ENCODE peak calls at places on chromosomes 7 and 10, in four cellular contexts. One of them, this sample, is unnamed.

GRCh38 chr10:126504051-126504760 is 115.9 kb upstream of the ADAM12 start:
- DNase-seq in GM23338: peak
- DNase-seq in PC-3: peak
- DNase-seq in MM.1S: peak
- DNase-seq in this sample: peak

GRCh38 chr10:51273572-51273971 is 199.3 kb downstream of the PRKG1 start:
- DNase-seq in GM23338: no peak
- DNase-seq in PC-3: no peak
- DNase-seq in MM.1S: no peak
- DNase-seq in this sample: no peak

GRCh38 chr7:45402480-45403218 is 171.5 kb upstream of the ADCY1 start:
- DNase-seq in GM23338: no peak
- DNase-seq in PC-3: peak
- DNase-seq in MM.1S: peak
- DNase-seq in this sample: peak

GRCh38 chr10:62183442-62183841 is 85.2 kb downstream of the RTKN2 start:
- DNase-seq in GM23338: no peak
- DNase-seq in PC-3: peak
- DNase-seq in MM.1S: peak
- DNase-seq in this sample: no peak

GRCh38 chr10:50740351-50740688 is 584 bp downstream of the ASAH2B start:
- DNase-seq in GM23338: no peak
- DNase-seq in PC-3: peak
- DNase-seq in MM.1S: peak
- DNase-seq in this sample: peak

GRCh38 chr10:6580279-6581029 is 378 bp upstream of the PRKCQ start:
- DNase-seq in GM23338: peak
- DNase-seq in PC-3: no peak
- DNase-seq in MM.1S: peak
- DNase-seq in this sample: peak

GRCh38 chr7:2072042-2072441 is 160.7 kb downstream of the MAD1L1 start:
- DNase-seq in GM23338: no peak
- DNase-seq in PC-3: no peak
- DNase-seq in MM.1S: no peak
- DNase-seq in this sample: no peak

GRCh38 chr7:31172071-31172470 is 120.0 kb downstream of the ADCYAP1R1 start:
- DNase-seq in GM23338: no peak
- DNase-seq in PC-3: no peak
- DNase-seq in MM.1S: no peak
- DNase-seq in this sample: peak

GRCh38 chr7:128988372-128988771 is 50.6 kb downstream of the IRF5 start:
- DNase-seq in GM23338: no peak
- DNase-seq in PC-3: no peak
- DNase-seq in MM.1S: no peak
- DNase-seq in this sample: no peak

GRCh38 chr7:8638076-8638475 is 204.7 kb downstream of the NXPH1 start:
- DNase-seq in GM23338: no peak
- DNase-seq in PC-3: peak
- DNase-seq in MM.1S: no peak
- DNase-seq in this sample: no peak

GRCh38 chr10:119783665-119784027 is 57.8 kb downstream of the INPP5F start:
- DNase-seq in GM23338: no peak
- DNase-seq in PC-3: no peak
- DNase-seq in MM.1S: no peak
- DNase-seq in this sample: no peak

DNA sequence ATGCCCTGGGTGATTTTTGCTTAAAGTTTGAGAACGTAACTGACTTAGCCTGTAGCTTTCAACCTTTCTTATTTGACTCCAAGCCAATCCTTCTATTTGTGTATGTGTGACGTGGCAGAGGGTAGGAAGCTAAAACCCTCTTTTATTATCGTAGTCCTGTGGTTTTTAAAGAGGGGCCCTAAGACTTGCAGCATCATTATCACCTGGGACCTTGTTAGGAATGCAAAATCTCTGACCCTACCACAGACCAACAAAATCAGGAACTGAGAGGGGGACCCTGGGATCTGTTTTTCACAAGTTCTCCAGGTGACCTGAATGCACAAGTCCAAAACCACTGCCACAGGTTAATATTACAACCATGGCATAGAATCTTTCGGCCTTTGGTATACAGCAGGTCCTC is 80.1 kb downstream of the OSBPL3 start:
- DNase-seq in GM23338: no peak
- DNase-seq in PC-3: no peak
- DNase-seq in MM.1S: peak
- DNase-seq in this sample: no peak
- H3K4me2 ChIP-seq in GM23338: no peak
- H3K4me2 ChIP-seq in PC-3: no peak
- H3K4me2 ChIP-seq in MM.1S: peak
- H3K4me2 ChIP-seq in this sample: no peak

GRCh38 chr7:136897676-136898075 is 29.2 kb downstream of the CHRM2 start:
- DNase-seq in GM23338: no peak
- DNase-seq in PC-3: no peak
- DNase-seq in MM.1S: no peak
- DNase-seq in this sample: no peak

GRCh38 chr7:136894789-136895188 is 26.3 kb downstream of the CHRM2 start:
- DNase-seq in GM23338: no peak
- DNase-seq in PC-3: no peak
- DNase-seq in MM.1S: no peak
- DNase-seq in this sample: no peak

DNA sequence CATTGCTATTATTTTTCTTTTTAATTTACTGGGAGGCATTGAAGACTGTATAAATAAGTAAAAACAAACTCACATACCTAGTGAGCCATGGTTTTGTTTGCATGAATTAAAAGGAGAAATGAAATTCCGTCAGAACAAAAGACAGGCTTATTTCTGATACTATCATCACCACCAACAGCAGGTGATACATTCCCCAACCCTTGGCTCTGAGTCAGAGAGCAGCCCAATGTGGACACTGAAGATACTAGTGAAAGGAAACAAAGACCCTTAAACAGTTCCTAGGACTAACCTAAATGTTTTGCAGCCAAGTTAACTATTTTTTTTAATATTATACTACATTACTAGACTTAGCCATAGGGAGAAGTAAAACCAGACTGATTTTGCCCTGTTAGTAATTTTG is 31.6 kb downstream of the CHRM2 start:
- DNase-seq in GM23338: no peak
- DNase-seq in PC-3: no peak
- DNase-seq in MM.1S: no peak
- DNase-seq in this sample: no peak
- TF ChIP-seq EZH2phosphoT487 in GM23338: no peak
- TF ChIP-seq EZH2phosphoT487 in PC-3: no peak
- TF ChIP-seq EZH2phosphoT487 in MM.1S: no peak
- TF ChIP-seq EZH2phosphoT487 in this sample: no peak

GRCh38 chr7:137703291-137704010 is 143.3 kb downstream of the DGKI start:
- DNase-seq in GM23338: no peak
- DNase-seq in PC-3: no peak
- DNase-seq in MM.1S: no peak
- DNase-seq in this sample: peak

DNA sequence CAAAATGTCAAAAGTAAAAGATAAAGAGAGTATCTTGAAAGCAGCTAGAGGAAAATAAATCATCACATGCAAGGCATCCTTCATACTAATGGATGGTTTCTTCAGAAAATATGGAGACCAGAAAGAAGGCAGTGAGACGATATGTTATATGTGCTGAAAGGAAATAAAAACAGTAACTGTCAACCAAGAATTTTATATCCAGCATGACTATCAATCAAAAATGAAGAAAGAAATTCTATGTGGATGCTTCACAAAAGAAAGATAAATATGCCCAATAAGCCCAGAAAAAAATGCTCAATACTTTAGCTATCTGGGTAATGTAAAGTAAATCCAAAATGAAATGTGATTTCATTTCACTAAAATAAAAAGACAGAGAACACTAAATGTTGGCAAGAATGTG is 142.1 kb downstream of the DGKI start:
- DNase-seq in GM23338: no peak
- DNase-seq in PC-3: no peak
- DNase-seq in MM.1S: no peak
- DNase-seq in this sample: no peak
- H3K4me2 ChIP-seq in GM23338: no peak
- H3K4me2 ChIP-seq in PC-3: no peak
- H3K4me2 ChIP-seq in MM.1S: no peak
- H3K4me2 ChIP-seq in this sample: no peak

DNA sequence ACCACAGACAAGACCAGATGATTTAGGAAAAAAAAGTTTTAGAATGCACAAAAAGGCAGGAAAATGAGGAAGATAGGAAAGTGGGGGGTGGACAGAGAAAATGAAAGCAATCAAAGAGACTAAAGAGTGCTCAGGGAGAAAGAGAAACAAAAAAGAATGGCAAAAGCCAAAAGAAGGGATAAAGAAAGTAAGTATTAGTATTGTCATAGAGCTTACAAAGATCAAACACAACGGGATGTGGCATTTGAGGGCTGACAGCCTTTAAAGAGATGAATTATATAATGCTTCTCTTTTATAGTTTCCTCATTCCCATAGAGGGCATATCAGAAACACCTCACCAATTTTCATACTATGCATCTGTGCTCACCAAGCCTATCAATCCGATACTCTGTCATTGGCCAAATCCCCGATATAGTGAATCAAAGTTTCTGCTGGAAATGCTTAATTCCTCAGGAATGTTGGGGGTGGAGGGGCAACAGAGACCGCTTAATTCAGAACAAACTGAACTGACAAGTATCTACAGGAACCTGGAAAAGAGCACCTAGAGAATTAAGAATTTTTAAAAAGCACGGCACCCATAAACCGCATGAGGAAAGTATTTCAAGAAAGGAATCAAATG is 2.7 kb downstream of the COG5 start:
- DNase-seq in GM23338: no peak
- DNase-seq in PC-3: no peak
- DNase-seq in MM.1S: no peak
- DNase-seq in this sample: no peak
- TF ChIP-seq EZH2phosphoT487 in GM23338: no peak
- TF ChIP-seq EZH2phosphoT487 in PC-3: no peak
- TF ChIP-seq EZH2phosphoT487 in MM.1S: no peak
- TF ChIP-seq EZH2phosphoT487 in this sample: no peak

GRCh38 chr7:158000160-158000559 is 587.5 kb downstream of the PTPRN2 start:
- DNase-seq in GM23338: peak
- DNase-seq in PC-3: peak
- DNase-seq in MM.1S: no peak
- DNase-seq in this sample: no peak
- H3K4me2 ChIP-seq in GM23338: no peak
- H3K4me2 ChIP-seq in PC-3: no peak
- H3K4me2 ChIP-seq in MM.1S: no peak
- H3K4me2 ChIP-seq in this sample: no peak

DNA sequence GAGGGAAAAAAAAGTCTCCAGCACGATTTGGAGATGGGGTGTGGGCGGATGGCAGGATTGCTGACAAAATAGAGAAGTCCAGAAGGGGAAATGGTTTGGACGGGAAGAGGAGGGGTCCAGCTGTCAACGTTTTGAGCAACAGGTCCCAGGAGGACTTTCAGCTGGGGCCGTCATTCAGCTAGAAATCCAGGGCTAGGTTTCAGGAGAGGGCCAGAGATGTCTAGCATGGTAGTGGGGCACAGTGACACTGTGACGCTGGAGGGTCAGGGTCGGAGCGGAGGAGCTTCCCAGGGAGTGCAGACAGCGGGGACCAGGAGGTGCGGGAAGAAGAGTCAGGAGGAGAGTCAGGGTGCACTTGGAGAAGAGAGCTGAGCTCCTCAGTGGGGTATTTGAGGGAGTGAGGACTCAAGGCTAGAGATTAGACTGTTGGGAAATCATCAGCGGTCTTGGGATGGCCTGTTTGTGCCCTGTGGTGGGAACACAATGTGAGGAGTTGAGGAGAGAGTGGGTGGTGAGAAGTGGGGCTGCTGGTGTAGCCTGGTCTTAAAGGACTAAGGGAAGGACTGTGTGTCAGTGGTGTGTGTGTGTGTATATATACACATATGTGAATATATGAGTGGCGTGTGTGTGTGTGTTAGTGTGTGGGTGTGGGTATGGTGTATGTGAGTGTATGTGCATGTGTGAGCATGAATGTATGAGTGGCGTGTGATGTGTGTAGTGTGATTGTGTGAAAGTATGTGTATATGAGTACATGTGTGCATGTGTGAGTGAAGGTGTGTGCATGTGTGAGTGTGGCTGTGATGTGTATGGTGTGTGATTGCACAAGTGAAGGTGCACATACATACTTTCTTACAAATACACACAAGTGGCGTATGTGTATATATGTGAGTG is 3.8 kb downstream of the ZYX start:
- DNase-seq in GM23338: no peak
- DNase-seq in PC-3: no peak
- DNase-seq in MM.1S: no peak
- DNase-seq in this sample: peak
- TF ChIP-seq EZH2phosphoT487 in GM23338: no peak
- TF ChIP-seq EZH2phosphoT487 in PC-3: no peak
- TF ChIP-seq EZH2phosphoT487 in MM.1S: no peak
- TF ChIP-seq EZH2phosphoT487 in this sample: no peak

DNA sequence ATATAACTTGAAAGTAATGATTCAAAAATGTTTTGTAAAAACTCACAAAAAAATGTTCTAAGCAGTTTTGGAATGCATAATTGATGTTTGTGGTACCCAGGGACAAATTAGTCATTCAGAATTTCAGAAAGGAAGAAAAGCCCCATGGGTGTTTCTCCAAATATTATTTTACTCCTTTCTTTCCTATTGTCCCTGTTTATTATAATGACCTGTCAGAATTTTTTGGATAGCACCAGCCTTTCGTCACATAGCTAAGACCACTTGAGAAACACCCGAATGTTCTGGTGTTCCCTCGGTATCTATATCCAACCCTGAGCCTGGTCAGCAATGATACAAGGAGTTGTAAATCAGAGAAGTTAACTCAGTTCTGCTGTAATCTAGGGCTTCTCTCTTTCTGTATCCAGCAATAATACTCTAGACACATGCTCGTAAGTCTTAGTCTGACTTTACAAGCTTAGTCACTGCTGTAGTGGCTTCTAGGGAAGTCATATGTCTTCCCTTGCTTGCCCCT is 64.8 kb upstream of the MEOX2 start:
- DNase-seq in GM23338: no peak
- DNase-seq in PC-3: no peak
- DNase-seq in MM.1S: no peak
- DNase-seq in this sample: peak
- H3K4me2 ChIP-seq in GM23338: no peak
- H3K4me2 ChIP-seq in PC-3: no peak
- H3K4me2 ChIP-seq in MM.1S: no peak
- H3K4me2 ChIP-seq in this sample: peak

GRCh38 chr7:47326808-47327207 is 255.1 kb downstream of the TNS3 start:
- DNase-seq in GM23338: no peak
- DNase-seq in PC-3: no peak
- DNase-seq in MM.1S: no peak
- DNase-seq in this sample: peak
- TF ChIP-seq EZH2phosphoT487 in GM23338: no peak
- TF ChIP-seq EZH2phosphoT487 in PC-3: no peak
- TF ChIP-seq EZH2phosphoT487 in MM.1S: no peak
- TF ChIP-seq EZH2phosphoT487 in this sample: no peak

This sample was measured in GM23248.